ENCODE peak calls at places on chromosomes 4 and X, in ten cellular contexts. One of them, this sample, is unnamed.

GRCh38 chr4:90546114-90546513 is 418.9 kb downstream of the CCSER1 start:
- DNase-seq in ovary: no peak
- DNase-seq in HepG2: no peak
- DNase-seq in gastrocnemius medialis: no peak
- DNase-seq in GM12878: no peak
- DNase-seq in breast epithelium: no peak
- DNase-seq in lower leg skin: no peak
- DNase-seq in adrenal gland: no peak
- DNase-seq in suprapubic skin: no peak
- DNase-seq in A549: no peak
- DNase-seq in this sample: no peak

GRCh38 chr4:10118355-10119004 is 1.9 kb upstream of the WDR1 start:
- DNase-seq in suprapubic skin: no peak
- DNase-seq in GM12878: peak
- DNase-seq in HepG2: no peak
- DNase-seq in adrenal gland: no peak
- DNase-seq in lower leg skin: no peak
- DNase-seq in breast epithelium: no peak
- DNase-seq in A549: no peak
- DNase-seq in ovary: no peak
- DNase-seq in gastrocnemius medialis: no peak
- DNase-seq in this sample: no peak

GRCh38 chr4:40909363-40909876 is 159.7 kb downstream of the NSUN7 start:
- DNase-seq in lower leg skin: no peak
- DNase-seq in breast epithelium: no peak
- DNase-seq in adrenal gland: peak
- DNase-seq in GM12878: no peak
- DNase-seq in suprapubic skin: no peak
- DNase-seq in gastrocnemius medialis: no peak
- DNase-seq in A549: no peak
- DNase-seq in HepG2: no peak
- DNase-seq in ovary: no peak
- DNase-seq in this sample: peak

GRCh38 chr4:26701786-26702227 is 117.9 kb downstream of the TBC1D19 start:
- DNase-seq in lower leg skin: no peak
- DNase-seq in HepG2: no peak
- DNase-seq in breast epithelium: no peak
- DNase-seq in GM12878: no peak
- DNase-seq in A549: no peak
- DNase-seq in ovary: no peak
- DNase-seq in adrenal gland: no peak
- DNase-seq in suprapubic skin: no peak
- DNase-seq in gastrocnemius medialis: no peak
- DNase-seq in this sample: no peak

GRCh38 chr4:48187813-48188212 is 53.8 kb upstream of the TXK start:
- DNase-seq in adrenal gland: no peak
- DNase-seq in breast epithelium: no peak
- DNase-seq in GM12878: no peak
- DNase-seq in A549: no peak
- DNase-seq in ovary: no peak
- DNase-seq in suprapubic skin: no peak
- DNase-seq in HepG2: no peak
- DNase-seq in gastrocnemius medialis: no peak
- DNase-seq in lower leg skin: no peak
- DNase-seq in this sample: no peak

GRCh38 chr4:139501117-139501516 is 47.2 kb downstream of the RAB33B start:
- DNase-seq in breast epithelium: no peak
- DNase-seq in HepG2: no peak
- DNase-seq in adrenal gland: no peak
- DNase-seq in suprapubic skin: no peak
- DNase-seq in ovary: no peak
- DNase-seq in gastrocnemius medialis: no peak
- DNase-seq in A549: no peak
- DNase-seq in lower leg skin: no peak
- DNase-seq in GM12878: no peak
- DNase-seq in this sample: no peak

GRCh38 chr4:177442623-177443155 is 452 bp upstream of the AGA start:
- DNase-seq in adrenal gland: no peak
- DNase-seq in HepG2: peak
- DNase-seq in ovary: no peak
- DNase-seq in gastrocnemius medialis: no peak
- DNase-seq in suprapubic skin: no peak
- DNase-seq in breast epithelium: no peak
- DNase-seq in GM12878: peak
- DNase-seq in lower leg skin: no peak
- DNase-seq in A549: peak
- DNase-seq in this sample: no peak

GRCh38 chrX:101507986-101508385 is 22.7 kb downstream of the ARMCX4 start:
- DNase-seq in GM12878: no peak
- DNase-seq in A549: no peak
- DNase-seq in breast epithelium: no peak
- DNase-seq in gastrocnemius medialis: no peak
- DNase-seq in adrenal gland: no peak
- DNase-seq in lower leg skin: no peak
- DNase-seq in HepG2: no peak
- DNase-seq in suprapubic skin: no peak
- DNase-seq in ovary: no peak
- DNase-seq in this sample: no peak

GRCh38 chr4:146330392-146330791 is 116.1 kb downstream of the REELD1 start:
- DNase-seq in gastrocnemius medialis: no peak
- DNase-seq in HepG2: no peak
- DNase-seq in lower leg skin: no peak
- DNase-seq in A549: no peak
- DNase-seq in breast epithelium: no peak
- DNase-seq in ovary: no peak
- DNase-seq in GM12878: no peak
- DNase-seq in suprapubic skin: no peak
- DNase-seq in adrenal gland: no peak
- DNase-seq in this sample: no peak

GRCh38 chr4:83320548-83320947 is 14.1 kb downstream of the HPSE start:
- DNase-seq in HepG2: no peak
- DNase-seq in suprapubic skin: no peak
- DNase-seq in adrenal gland: peak
- DNase-seq in breast epithelium: peak
- DNase-seq in gastrocnemius medialis: peak
- DNase-seq in GM12878: no peak
- DNase-seq in ovary: peak
- DNase-seq in A549: no peak
- DNase-seq in lower leg skin: peak
- DNase-seq in this sample: peak

GRCh38 chr4:85869156-85869555 is 394.2 kb downstream of the ARHGAP24 start:
- DNase-seq in ovary: no peak
- DNase-seq in breast epithelium: no peak
- DNase-seq in suprapubic skin: no peak
- DNase-seq in HepG2: no peak
- DNase-seq in gastrocnemius medialis: no peak
- DNase-seq in GM12878: no peak
- DNase-seq in adrenal gland: no peak
- DNase-seq in lower leg skin: no peak
- DNase-seq in A549: no peak
- DNase-seq in this sample: no peak

GRCh38 chr4:94516999-94517398 is 65.3 kb downstream of the PDLIM5 start:
- DNase-seq in lower leg skin: no peak
- DNase-seq in adrenal gland: no peak
- DNase-seq in gastrocnemius medialis: no peak
- DNase-seq in ovary: no peak
- DNase-seq in suprapubic skin: no peak
- DNase-seq in HepG2: no peak
- DNase-seq in breast epithelium: no peak
- DNase-seq in GM12878: no peak
- DNase-seq in A549: peak
- DNase-seq in this sample: no peak

GRCh38 chrX:68090266-68090665 is 343.0 kb downstream of the OPHN1 start:
- DNase-seq in gastrocnemius medialis: no peak
- DNase-seq in HepG2: no peak
- DNase-seq in suprapubic skin: no peak
- DNase-seq in breast epithelium: no peak
- DNase-seq in ovary: no peak
- DNase-seq in lower leg skin: no peak
- DNase-seq in GM12878: no peak
- DNase-seq in adrenal gland: no peak
- DNase-seq in A549: peak
- DNase-seq in this sample: no peak

GRCh38 chrX:87167841-87168240 is 349.8 kb upstream of the KLHL4 start:
- DNase-seq in HepG2: no peak
- DNase-seq in ovary: no peak
- DNase-seq in A549: no peak
- DNase-seq in suprapubic skin: no peak
- DNase-seq in gastrocnemius medialis: no peak
- DNase-seq in lower leg skin: no peak
- DNase-seq in adrenal gland: no peak
- DNase-seq in breast epithelium: no peak
- DNase-seq in GM12878: no peak
- DNase-seq in this sample: no peak

GRCh38 chr4:70901984-70902576 is at the start of gene MOB1B:
- DNase-seq in suprapubic skin: peak
- DNase-seq in A549: peak
- DNase-seq in gastrocnemius medialis: peak
- DNase-seq in adrenal gland: peak
- DNase-seq in lower leg skin: peak
- DNase-seq in breast epithelium: peak
- DNase-seq in HepG2: peak
- DNase-seq in GM12878: peak
- DNase-seq in ovary: peak
- DNase-seq in this sample: peak
- TF ChIP-seq POLR2A in suprapubic skin: no peak
- TF ChIP-seq POLR2A in A549: peak
- TF ChIP-seq POLR2A in gastrocnemius medialis: peak
- TF ChIP-seq POLR2A in adrenal gland: no peak
- TF ChIP-seq POLR2A in lower leg skin: no peak
- TF ChIP-seq POLR2A in breast epithelium: no peak
- TF ChIP-seq POLR2A in HepG2: peak
- TF ChIP-seq POLR2A in GM12878: peak
- TF ChIP-seq POLR2A in ovary: peak
- TF ChIP-seq POLR2A in this sample: peak

GRCh38 chr4:165207431-165208321 is at the start of gene KLHL2:
- DNase-seq in adrenal gland: peak
- DNase-seq in GM12878: no peak
- DNase-seq in breast epithelium: peak
- DNase-seq in lower leg skin: peak
- DNase-seq in ovary: peak
- DNase-seq in gastrocnemius medialis: peak
- DNase-seq in A549: peak
- DNase-seq in suprapubic skin: peak
- DNase-seq in HepG2: peak
- DNase-seq in this sample: peak
- TF ChIP-seq POLR2A in adrenal gland: peak
- TF ChIP-seq POLR2A in GM12878: peak
- TF ChIP-seq POLR2A in breast epithelium: no peak
- TF ChIP-seq POLR2A in lower leg skin: no peak
- TF ChIP-seq POLR2A in ovary: no peak
- TF ChIP-seq POLR2A in gastrocnemius medialis: peak
- TF ChIP-seq POLR2A in A549: peak
- TF ChIP-seq POLR2A in suprapubic skin: peak
- TF ChIP-seq POLR2A in HepG2: no peak
- TF ChIP-seq POLR2A in this sample: peak

GRCh38 chrX:3351287-3351686 is 4.8 kb upstream of the MXRA5 start:
- DNase-seq in suprapubic skin: no peak
- DNase-seq in adrenal gland: no peak
- DNase-seq in breast epithelium: no peak
- DNase-seq in A549: no peak
- DNase-seq in HepG2: no peak
- DNase-seq in GM12878: no peak
- DNase-seq in lower leg skin: no peak
- DNase-seq in ovary: no peak
- DNase-seq in gastrocnemius medialis: no peak
- DNase-seq in this sample: no peak

GRCh38 chrX:3346436-3347329 is at the start of gene MXRA5:
- DNase-seq in suprapubic skin: no peak
- DNase-seq in HepG2: no peak
- DNase-seq in GM12878: no peak
- DNase-seq in A549: no peak
- DNase-seq in gastrocnemius medialis: no peak
- DNase-seq in adrenal gland: peak
- DNase-seq in ovary: peak
- DNase-seq in breast epithelium: no peak
- DNase-seq in lower leg skin: no peak
- DNase-seq in this sample: no peak

GRCh38 chrX:3348191-3348590 is 1.7 kb upstream of the MXRA5 start:
- DNase-seq in GM12878: no peak
- DNase-seq in HepG2: no peak
- DNase-seq in breast epithelium: no peak
- DNase-seq in ovary: no peak
- DNase-seq in suprapubic skin: no peak
- DNase-seq in adrenal gland: no peak
- DNase-seq in gastrocnemius medialis: no peak
- DNase-seq in A549: no peak
- DNase-seq in lower leg skin: no peak
- DNase-seq in this sample: no peak

GRCh38 chrX:3345281-3346081 is 971 bp downstream of the MXRA5 start:
- DNase-seq in suprapubic skin: no peak
- DNase-seq in GM12878: no peak
- DNase-seq in adrenal gland: peak
- DNase-seq in ovary: peak
- DNase-seq in lower leg skin: peak
- DNase-seq in A549: no peak
- DNase-seq in breast epithelium: peak
- DNase-seq in HepG2: no peak
- DNase-seq in gastrocnemius medialis: no peak
- DNase-seq in this sample: peak
- TF ChIP-seq POLR2A in suprapubic skin: no peak
- TF ChIP-seq POLR2A in GM12878: no peak
- TF ChIP-seq POLR2A in adrenal gland: no peak
- TF ChIP-seq POLR2A in ovary: no peak
- TF ChIP-seq POLR2A in lower leg skin: no peak
- TF ChIP-seq POLR2A in A549: no peak
- TF ChIP-seq POLR2A in breast epithelium: no peak
- TF ChIP-seq POLR2A in HepG2: no peak
- TF ChIP-seq POLR2A in gastrocnemius medialis: no peak
- TF ChIP-seq POLR2A in this sample: no peak

GRCh38 chr4:102869569-102870227 is 906 bp downstream of the CISD2 start:
- DNase-seq in adrenal gland: no peak
- DNase-seq in gastrocnemius medialis: no peak
- DNase-seq in HepG2: no peak
- DNase-seq in breast epithelium: no peak
- DNase-seq in ovary: no peak
- DNase-seq in GM12878: no peak
- DNase-seq in lower leg skin: no peak
- DNase-seq in suprapubic skin: no peak
- DNase-seq in A549: no peak
- DNase-seq in this sample: no peak

GRCh38 chr4:102867278-102868152 is 1.3 kb upstream of the CISD2 start:
- DNase-seq in GM12878: peak
- DNase-seq in lower leg skin: no peak
- DNase-seq in A549: peak
- DNase-seq in ovary: no peak
- DNase-seq in adrenal gland: no peak
- DNase-seq in breast epithelium: no peak
- DNase-seq in gastrocnemius medialis: no peak
- DNase-seq in suprapubic skin: no peak
- DNase-seq in HepG2: no peak
- DNase-seq in this sample: no peak

GRCh38 chr4:102868153-102868781 is 525 bp upstream of the CISD2 start:
- DNase-seq in breast epithelium: peak
- DNase-seq in GM12878: no peak
- DNase-seq in ovary: peak
- DNase-seq in gastrocnemius medialis: no peak
- DNase-seq in lower leg skin: peak
- DNase-seq in HepG2: no peak
- DNase-seq in suprapubic skin: no peak
- DNase-seq in A549: peak
- DNase-seq in adrenal gland: no peak
- DNase-seq in this sample: no peak

GRCh38 chr4:102871772-102872171 is 3.0 kb downstream of the CISD2 start:
- DNase-seq in HepG2: no peak
- DNase-seq in suprapubic skin: no peak
- DNase-seq in breast epithelium: no peak
- DNase-seq in gastrocnemius medialis: no peak
- DNase-seq in GM12878: no peak
- DNase-seq in adrenal gland: no peak
- DNase-seq in A549: no peak
- DNase-seq in ovary: no peak
- DNase-seq in lower leg skin: no peak
- DNase-seq in this sample: no peak

GRCh38 chr4:102868782-102869568 is at the start of gene CISD2:
- DNase-seq in GM12878: peak
- DNase-seq in ovary: peak
- DNase-seq in lower leg skin: peak
- DNase-seq in HepG2: peak
- DNase-seq in breast epithelium: peak
- DNase-seq in gastrocnemius medialis: peak
- DNase-seq in suprapubic skin: peak
- DNase-seq in adrenal gland: peak
- DNase-seq in A549: peak
- DNase-seq in this sample: peak
- TF ChIP-seq POLR2A in GM12878: peak
- TF ChIP-seq POLR2A in ovary: peak
- TF ChIP-seq POLR2A in lower leg skin: peak
- TF ChIP-seq POLR2A in HepG2: peak
- TF ChIP-seq POLR2A in breast epithelium: peak
- TF ChIP-seq POLR2A in gastrocnemius medialis: peak
- TF ChIP-seq POLR2A in suprapubic skin: peak
- TF ChIP-seq POLR2A in adrenal gland: peak
- TF ChIP-seq POLR2A in A549: peak
- TF ChIP-seq POLR2A in this sample: peak